ENCODE peak calls at places on chromosomes 13 and 19, in seven cellular contexts. O is A673, H is lower lobe of right lung, V is breast epithelium, Y is fibroblast of lung, L is hepatocyte, B is cardiac muscle cell. F is an unnamed sample. For H3K9me3, the result is how much of the 10 kb centered on the place peaks cover.

GRCh38 chr13:97499181-97499580 is 65.2 kb downstream of the RAP2A start:
- DNase-seq in O (no peak), H (no peak), V (no peak), Y (no peak), L (peak), B (no peak), F (no peak)

GRCh38 chr13:70391678-70392077 is 283.4 kb upstream of the KLHL1 start:
- DNase-seq in O (no peak), H (no peak), V (no peak), Y (no peak), L (peak), B (no peak), F (no peak)

GRCh38 chr19:28882818-28883217 is 330.1 kb downstream of the UQCRFS1 start:
- DNase-seq in O (no peak), H (no peak), V (no peak), Y (no peak), L (no peak), B (no peak), F (no peak)

GRCh38 chr19:2475018-2475701 is 767 bp upstream of the GADD45B start:
- DNase-seq in O (peak), H (peak), V (no peak), Y (peak), L (peak), B (peak), F (peak)

GRCh38 chr19:5046339-5047039 is 77.6 kb downstream of the KDM4B start:
- DNase-seq in O (peak), H (peak), V (peak), Y (no peak), L (peak), B (no peak), F (no peak)

GRCh38 chr13:99926014-99926731 is 45.4 kb downstream of the ZIC5 start:
- DNase-seq in O (no peak), H (no peak), V (no peak), Y (peak), L (no peak), B (no peak), F (no peak)

GRCh38 chr13:93200626-93201025 is 26.0 kb upstream of the GPC6 start:
- DNase-seq in O (no peak), H (no peak), V (no peak), Y (no peak), L (no peak), B (no peak), F (no peak)

GRCh38 chr19:54418930-54419800 is 3.9 kb downstream of the TTYH1 start:
- DNase-seq in O (no peak), H (no peak), V (no peak), Y (no peak), L (no peak), B (no peak), F (no peak)

GRCh38 chr13:112446347-112446861 is 70.2 kb downstream of the SPACA7 start:
- DNase-seq in O (no peak), H (no peak), V (no peak), Y (no peak), L (no peak), B (no peak), F (no peak)

GRCh38 chr13:113093580-113094409 is 11.8 kb upstream of the F7 start:
- DNase-seq in O (no peak), H (peak), V (no peak), Y (no peak), L (no peak), B (no peak), F (no peak)

GRCh38 chr19:49643466-49643865 is 1.5 kb downstream of the SCAF1 start:
- DNase-seq in O (no peak), H (no peak), V (no peak), Y (no peak), L (peak), B (no peak), F (no peak)

GRCh38 chr13:101915333-101915732 is 462.9 kb downstream of the ITGBL1 start:
- DNase-seq in O (no peak), H (no peak), V (no peak), Y (no peak), L (no peak), B (no peak), F (no peak)

GRCh38 chr19:8259142-8259921 is 48.8 kb downstream of the CD320 start:
- DNase-seq in O (no peak), H (no peak), V (peak), Y (no peak), L (no peak), B (no peak), F (no peak)

GRCh38 chr13:80371840-80372509 is 31.0 kb upstream of the SPRY2 start:
- DNase-seq in O (no peak), H (no peak), V (no peak), Y (no peak), L (no peak), B (no peak), F (no peak)

GRCh38 chr13:95882121-95882520 is 171.1 kb downstream of the UGGT2 start:
- DNase-seq in O (no peak), H (no peak), V (no peak), Y (no peak), L (no peak), B (no peak), F (no peak)

GRCh38 chr19:39516270-39516669 is 1.3 kb downstream of the SELENOV start:
- DNase-seq in O (no peak), H (no peak), V (no peak), Y (no peak), L (no peak), B (no peak), F (no peak)

GRCh38 chr13:113599396-113599795 is 14.8 kb downstream of the TFDP1 start:
- DNase-seq in O (no peak), H (peak), V (peak), Y (no peak), L (no peak), B (no peak), F (no peak)

GRCh38 chr13:52147225-52147624 is 12.2 kb downstream of the NEK3 start:
- DNase-seq in O (no peak), H (no peak), V (no peak), Y (no peak), L (no peak), B (no peak), F (no peak)

GRCh38 chr13:42650470-42650869 is 76.5 kb downstream of the TNFSF11 start:
- DNase-seq in O (no peak), H (no peak), V (no peak), Y (peak), L (no peak), B (no peak), F (no peak)

GRCh38 chr13:79898996-79899395 is 418.0 kb downstream of the NDFIP2 start:
- DNase-seq in O (no peak), H (no peak), V (no peak), Y (no peak), L (no peak), B (no peak), F (no peak)

GRCh38 chr19:15138427-15138826 is 31.2 kb downstream of the SYDE1 start:
- DNase-seq in O (no peak), H (no peak), V (no peak), Y (peak), L (no peak), B (no peak), F (no peak)

GRCh38 chr13:31051999-31052398 is 109.7 kb downstream of the HSPH1 start:
- DNase-seq in O (peak), H (no peak), V (no peak), Y (no peak), L (no peak), B (no peak), F (no peak)

GRCh38 chr13:106063591-106064308 is 471.7 kb downstream of the EFNB2 start:
- DNase-seq in O (no peak), H (no peak), V (no peak), Y (peak), L (no peak), B (peak), F (no peak)

GRCh38 chr19:51971624-51972023 is 15.0 kb downstream of the ZNF350 start:
- DNase-seq in O (no peak), H (no peak), V (no peak), Y (peak), L (no peak), B (peak), F (no peak)

GRCh38 chr19:49988433-49988832 is 27.5 kb upstream of the SIGLEC11 start:
- DNase-seq in O (no peak), H (no peak), V (no peak), Y (peak), L (no peak), B (no peak), F (no peak)

GRCh38 chr19:45767410-45767880 is 1.6 kb downstream of the SIX5 start:
- DNase-seq in O (peak), H (peak), V (peak), Y (peak), L (peak), B (peak), F (no peak)

GRCh38 chr13:82011355-82011754 is 1670.4 kb upstream of the SPRY2 start:
- DNase-seq in O (no peak), H (no peak), V (no peak), Y (no peak), L (no peak), B (no peak), F (no peak)

GRCh38 chr19:52670046-52670445 is 31.9 kb upstream of the ZNF83 start:
- DNase-seq in O (no peak), H (no peak), V (no peak), Y (no peak), L (peak), B (no peak), F (no peak)

GRCh38 chr19:48874309-48875135 is 2.3 kb downstream of the PPP1R15A start:
- DNase-seq in O (no peak), H (no peak), V (no peak), Y (no peak), L (no peak), B (peak), F (no peak)

GRCh38 chr13:47474845-47475244 is 526.2 kb downstream of the SUCLA2 start:
- DNase-seq in O (no peak), H (no peak), V (no peak), Y (no peak), L (no peak), B (no peak), F (no peak)

GRCh38 chr13:112252744-112253590 is 123.2 kb upstream of the SPACA7 start:
- DNase-seq in O (no peak), H (no peak), V (no peak), Y (no peak), L (no peak), B (no peak), F (no peak)

GRCh38 chr19:30116984-30117555 is 175.0 kb downstream of the URI1 start:
- DNase-seq in O (no peak), H (no peak), V (no peak), Y (no peak), L (no peak), B (no peak), F (no peak)

GRCh38 chr19:58054792-58055482 is 4.1 kb upstream of the ZNF135 start:
- DNase-seq in O (no peak), H (no peak), V (no peak), Y (peak), L (no peak), B (peak), F (no peak)

GRCh38 chr19:8163781-8164180 is 14.4 kb upstream of the FBN3 start:
- DNase-seq in O (no peak), H (no peak), V (no peak), Y (peak), L (peak), B (peak), F (no peak)

GRCh38 chr13:110268576-110269185 is 38.3 kb downstream of the COL4A1 start:
- DNase-seq in O (no peak), H (no peak), V (no peak), Y (no peak), L (no peak), B (no peak), F (no peak)

GRCh38 chr19:44512326-44513298 is 12.3 kb upstream of the ZNF180 start:
- DNase-seq in O (peak), H (no peak), V (no peak), Y (peak), L (peak), B (peak), F (no peak)

GRCh38 chr19:35468637-35469036 is 20.6 kb downstream of the FFAR2 start:
- DNase-seq in O (peak), H (peak), V (no peak), Y (peak), L (peak), B (peak), F (peak)

GRCh38 chr19:42433503-42434260 is 6.5 kb upstream of the LIPE start:
- DNase-seq in O (peak), H (peak), V (peak), Y (peak), L (peak), B (peak), F (peak)
- TF ChIP-seq CTCF in O (peak), H (peak), V (no peak), Y (peak), L (peak), B (peak), F (peak)

DNA sequence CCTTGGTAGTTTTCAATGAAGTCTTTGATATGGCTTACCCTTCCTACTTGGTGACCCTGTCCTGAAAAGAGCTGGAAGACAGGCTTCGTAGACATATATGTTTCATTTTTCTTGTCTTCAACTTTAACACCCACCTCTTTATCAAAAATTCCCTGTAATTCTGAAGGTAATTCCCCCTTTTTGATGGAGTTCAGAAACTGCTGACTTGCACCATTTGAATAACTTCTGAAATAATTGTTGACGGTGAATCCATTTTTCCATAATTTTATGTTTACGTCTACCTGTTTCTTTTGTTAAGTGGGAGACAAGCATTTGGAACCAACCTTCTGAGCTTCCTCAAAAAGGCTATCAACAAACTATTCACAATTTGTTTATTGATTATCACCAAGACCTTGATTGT is 14.6 kb upstream of the ZNF177 start:
- DNase-seq in O (no peak), H (no peak), V (no peak), Y (no peak), L (no peak), B (no peak), F (no peak)
- H3K9me3 ChIP-seq in O (half or more), H (half or more), V (half or more), Y (under half), L (half or more), B (under half), F (half or more)

DNA sequence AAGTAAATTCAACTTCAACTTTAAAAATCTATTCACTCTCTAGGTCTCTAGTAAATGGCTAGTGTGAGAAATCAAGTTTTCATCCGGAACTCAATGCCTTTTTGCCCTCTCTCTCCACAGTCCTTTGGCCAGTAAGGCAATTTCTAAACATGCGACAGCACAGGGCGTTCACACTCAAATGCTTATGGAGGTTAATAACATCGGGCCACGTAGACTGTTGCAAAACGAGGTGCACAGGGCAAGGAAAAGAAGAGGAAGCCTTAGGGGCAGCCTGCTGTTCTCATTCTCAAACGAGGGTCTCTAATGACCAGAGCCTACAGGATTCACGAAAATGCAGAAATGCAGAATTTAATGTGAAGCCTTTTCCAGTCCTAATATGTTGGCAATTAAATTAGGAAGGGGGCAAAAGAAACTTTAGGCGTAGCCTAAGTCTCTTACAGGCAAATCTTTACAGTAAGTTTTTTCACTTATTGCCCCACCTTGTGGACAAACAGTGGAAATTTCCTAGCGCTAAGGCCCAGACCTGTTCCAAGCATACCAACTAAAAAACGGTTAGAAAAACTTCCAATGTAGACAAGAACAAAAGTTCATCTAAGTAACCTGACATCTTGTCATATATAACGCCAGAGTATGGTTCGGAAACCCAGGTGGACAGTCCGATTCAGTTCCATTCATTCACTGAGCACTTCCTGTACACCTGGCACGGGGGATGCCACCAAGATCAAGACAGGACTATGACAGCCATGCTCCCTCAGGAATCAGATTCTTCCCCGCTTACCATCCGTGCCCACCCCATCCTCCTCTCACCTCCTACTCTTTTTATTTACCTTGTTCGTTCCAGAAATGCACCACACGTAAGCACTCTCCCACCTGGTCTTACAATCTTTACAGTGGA is 5.1 kb downstream of the ZAR1L start:
- DNase-seq in O (peak), H (no peak), V (no peak), Y (peak), L (peak), B (peak), F (no peak)
- TF ChIP-seq CTCF in O (peak), H (peak), V (peak), Y (peak), L (peak), B (peak), F (peak)

GRCh38 chr19:22919946-22920345 is 83.0 kb downstream of the ZNF728 start:
- DNase-seq in O (no peak), H (no peak), V (no peak), Y (no peak), L (no peak), B (no peak), F (no peak)
- H3K9me3 ChIP-seq in O (under half), H (under half), V (under half), Y (under half), L (under half), B (under half), F (under half)

GRCh38 chr13:20702945-20703784 is at the start of gene IL17D:
- DNase-seq in O (peak), H (peak), V (no peak), Y (no peak), L (peak), B (peak), F (peak)
- TF ChIP-seq CTCF in O (peak), H (no peak), V (no peak), Y (no peak), L (peak), B (no peak), F (no peak)

GRCh38 chr13:27120011-27120410 is 51.6 kb downstream of the USP12 start:
- DNase-seq in O (no peak), H (no peak), V (no peak), Y (no peak), L (no peak), B (no peak), F (no peak)

GRCh38 chr13:27124571-27124970 is 47.0 kb downstream of the USP12 start:
- DNase-seq in O (no peak), H (no peak), V (no peak), Y (no peak), L (no peak), B (no peak), F (no peak)

GRCh38 chr13:27118428-27119054 is 53.1 kb downstream of the USP12 start:
- DNase-seq in O (no peak), H (no peak), V (no peak), Y (no peak), L (no peak), B (no peak), F (no peak)

GRCh38 chr13:27120811-27121210 is 50.8 kb downstream of the USP12 start:
- DNase-seq in O (peak), H (no peak), V (no peak), Y (no peak), L (no peak), B (peak), F (no peak)

GRCh38 chr13:27122036-27122435 is 49.6 kb downstream of the USP12 start:
- DNase-seq in O (no peak), H (no peak), V (no peak), Y (no peak), L (no peak), B (no peak), F (no peak)
- H3K9me3 ChIP-seq in O (under half), H (under half), V (under half), Y (under half), L (under half), B (under half), F (under half)

DNA sequence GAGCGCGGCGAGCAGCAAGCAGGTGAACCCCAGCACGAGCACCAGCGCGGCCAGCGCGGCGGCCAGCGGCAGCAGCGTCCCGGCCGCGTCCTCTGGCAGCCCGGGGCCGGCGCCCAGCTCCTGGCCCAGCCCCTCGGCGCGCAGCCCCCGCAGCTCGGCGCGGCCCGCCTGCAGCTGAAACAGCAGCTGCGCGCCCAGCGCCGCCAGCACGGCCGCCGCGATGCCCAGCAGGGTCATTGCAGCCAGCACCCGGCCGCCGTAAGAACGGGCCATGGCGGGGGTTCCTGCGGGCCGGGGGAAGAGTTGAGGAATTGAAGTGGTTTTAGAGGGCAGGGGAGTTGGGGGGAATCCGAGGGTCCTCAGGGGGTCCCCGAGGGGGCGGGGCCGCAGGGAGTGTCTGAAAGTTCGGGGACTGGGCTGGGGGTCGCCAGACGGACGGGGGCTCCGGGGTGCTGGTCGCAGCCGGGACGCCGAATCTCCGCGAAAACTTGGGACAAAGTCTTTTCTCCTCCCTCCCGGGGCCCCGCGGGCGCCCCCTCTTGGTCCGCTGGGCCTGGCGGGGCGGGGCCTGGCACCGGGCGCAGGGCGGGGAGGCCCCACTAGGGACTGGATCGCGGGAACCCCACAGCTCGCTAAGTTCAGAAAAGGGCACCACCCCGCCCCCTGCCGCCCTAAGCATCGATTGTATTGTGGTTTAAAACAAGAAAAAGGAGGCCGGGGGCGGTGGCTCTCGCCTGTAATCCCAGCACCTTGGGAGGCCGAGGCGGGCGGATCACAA is at the start of gene TMEM221:
- DNase-seq in O (peak), H (peak), V (no peak), Y (no peak), L (peak), B (peak), F (peak)
- TF ChIP-seq CTCF in O (peak), H (peak), V (no peak), Y (peak), L (peak), B (peak), F (peak)